ENCODE peak calls at places on chromosomes 5 and 9, in six cellular contexts. E is right lobe of liver, L is stomach, S is GM12878, G is Peyer's patch, O is A549. N is an unnamed sample.

GRCh38 chr9:116812231-116813028 is 125.3 kb downstream of the TRIM32 start:
- DNase-seq in E (no peak), L (no peak), S (no peak), G (no peak), O (no peak), N (no peak)

GRCh38 chr9:126295936-126296600 is 30.6 kb upstream of the MVB12B start:
- DNase-seq in E (no peak), L (no peak), S (no peak), G (no peak), O (no peak), N (no peak)

GRCh38 chr5:24850911-24851310 is 206.1 kb upstream of the CDH10 start:
- DNase-seq in E (no peak), L (no peak), S (no peak), G (no peak), O (no peak), N (no peak)

GRCh38 chr5:126189862-126190261 is 233.3 kb upstream of the GRAMD2B start:
- DNase-seq in E (no peak), L (no peak), S (no peak), G (no peak), O (no peak), N (no peak)

GRCh38 chr9:89750117-89750551 is 145.3 kb downstream of the GADD45G start:
- DNase-seq in E (no peak), L (no peak), S (no peak), G (no peak), O (no peak), N (peak)

GRCh38 chr5:111236995-111237394 is 12.8 kb downstream of the CAMK4 start:
- DNase-seq in E (no peak), L (no peak), S (no peak), G (no peak), O (no peak), N (no peak)

GRCh38 chr9:134213508-134214394 is 49.4 kb upstream of the RNU6ATAC start:
- DNase-seq in E (peak), L (no peak), S (no peak), G (no peak), O (no peak), N (peak)

GRCh38 chr9:27377811-27378345 is 80.9 kb upstream of the EQTN start:
- DNase-seq in E (no peak), L (no peak), S (peak), G (no peak), O (no peak), N (no peak)

GRCh38 chr5:43702815-43703214 is 99.8 kb downstream of the NNT start:
- DNase-seq in E (no peak), L (no peak), S (no peak), G (no peak), O (no peak), N (no peak)

GRCh38 chr9:109107402-109108240 is 12.1 kb downstream of the TMEM245 start:
- DNase-seq in E (no peak), L (no peak), S (no peak), G (no peak), O (peak), N (no peak)

GRCh38 chr9:73270967-73271722 is 119.5 kb downstream of the ANXA1 start:
- DNase-seq in E (no peak), L (no peak), S (no peak), G (no peak), O (peak), N (no peak)

GRCh38 chr9:118569151-118569550 is 800.1 kb downstream of the BRINP1 start:
- DNase-seq in E (no peak), L (no peak), S (no peak), G (no peak), O (no peak), N (no peak)

GRCh38 chr9:89843591-89843990 is 238.8 kb downstream of the GADD45G start:
- DNase-seq in E (no peak), L (no peak), S (no peak), G (no peak), O (no peak), N (no peak)

GRCh38 chr5:95969646-95970358 is 8.2 kb upstream of the ELL2 start:
- DNase-seq in E (no peak), L (no peak), S (no peak), G (no peak), O (no peak), N (no peak)

GRCh38 chr9:21831841-21832509 is 29.5 kb downstream of the MTAP start:
- DNase-seq in E (no peak), L (no peak), S (peak), G (no peak), O (peak), N (no peak)

GRCh38 chr5:66958984-66959641 is 237.5 kb downstream of the CD180 start:
- DNase-seq in E (peak), L (no peak), S (no peak), G (no peak), O (no peak), N (peak)

GRCh38 chr5:175868348-175868723 is 3.0 kb upstream of the CPLX2 start:
- DNase-seq in E (no peak), L (no peak), S (no peak), G (no peak), O (no peak), N (no peak)

GRCh38 chr9:124940521-124940893 is 376 bp downstream of the GOLGA1 start:
- DNase-seq in E (no peak), L (no peak), S (no peak), G (no peak), O (no peak), N (no peak)

GRCh38 chr5:55030220-55030619 is 6.2 kb downstream of the GZMK start:
- DNase-seq in E (no peak), L (no peak), S (no peak), G (no peak), O (no peak), N (no peak)

GRCh38 chr5:176590035-176590729 is 19.8 kb downstream of the GPRIN1 start:
- DNase-seq in E (no peak), L (no peak), S (no peak), G (no peak), O (no peak), N (no peak)

GRCh38 chr9:126885089-126885753 is 24.8 kb downstream of the ZBTB34 start:
- DNase-seq in E (no peak), L (no peak), S (no peak), G (no peak), O (no peak), N (no peak)

GRCh38 chr9:88523056-88523455 is 11.9 kb upstream of the NXNL2 start:
- DNase-seq in E (no peak), L (no peak), S (no peak), G (no peak), O (no peak), N (no peak)
- TF ChIP-seq POLR2A in E (no peak), L (no peak), S (no peak), G (no peak), O (no peak), N (no peak)

GRCh38 chr9:131237931-131238401 is 38.3 kb downstream of the FAM78A start:
- DNase-seq in E (no peak), L (peak), S (peak), G (peak), O (no peak), N (peak)
- TF ChIP-seq POLR2A in E (no peak), L (no peak), S (peak), G (no peak), O (no peak), N (no peak)

DNA sequence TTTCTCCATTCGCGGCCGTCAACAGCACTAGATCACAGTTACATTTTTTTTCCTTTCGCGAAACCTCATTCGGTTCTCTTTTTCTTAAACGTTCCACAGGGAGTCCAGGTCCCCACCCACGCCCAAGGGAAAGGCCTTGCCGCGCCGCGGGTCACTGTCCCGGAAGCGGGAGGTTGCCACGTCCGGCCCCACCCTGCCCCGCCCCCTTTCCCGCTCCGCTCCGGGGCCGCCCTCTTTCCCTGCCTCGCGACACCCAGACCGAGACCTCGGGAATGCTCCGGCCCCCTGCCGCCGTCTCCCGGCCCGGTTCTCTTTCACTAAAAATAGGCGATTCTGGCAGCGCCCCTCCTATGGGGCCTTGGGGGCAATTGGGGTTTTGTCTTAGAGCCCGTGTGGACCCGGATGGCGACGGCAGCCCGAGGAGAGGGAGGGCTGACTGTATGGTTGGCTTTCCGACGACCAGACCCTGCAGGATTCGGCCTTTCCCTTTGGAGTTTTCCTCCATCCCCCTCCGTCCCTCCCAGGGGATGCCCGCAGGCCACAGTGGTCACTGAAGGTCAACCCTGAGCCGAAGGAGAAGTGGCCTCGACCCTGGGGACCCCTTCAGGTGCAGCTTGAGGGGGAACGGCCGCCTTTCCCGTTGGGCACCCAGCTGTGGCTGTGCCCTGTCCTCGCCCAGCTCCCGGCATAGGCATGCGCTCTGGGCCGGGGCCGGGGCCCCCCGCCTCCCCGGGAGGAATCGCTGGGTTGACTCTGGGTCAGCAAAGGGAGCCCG is 2.8 kb upstream of the RACK1 start:
- DNase-seq in E (peak), L (peak), S (no peak), G (peak), O (peak), N (peak)
- TF ChIP-seq POLR2A in E (peak), L (no peak), S (peak), G (peak), O (peak), N (peak)

GRCh38 chr5:91126448-91126847 is 256.7 kb downstream of the ARRDC3 start:
- DNase-seq in E (no peak), L (no peak), S (no peak), G (no peak), O (no peak), N (no peak)

GRCh38 chr5:91125916-91126315 is 257.2 kb downstream of the ARRDC3 start:
- DNase-seq in E (no peak), L (no peak), S (no peak), G (no peak), O (no peak), N (no peak)

GRCh38 chr5:91127682-91128081 is 255.4 kb downstream of the ARRDC3 start:
- DNase-seq in E (no peak), L (no peak), S (no peak), G (no peak), O (no peak), N (no peak)

GRCh38 chr5:91128604-91129003 is 254.5 kb downstream of the ARRDC3 start:
- DNase-seq in E (no peak), L (no peak), S (no peak), G (no peak), O (no peak), N (no peak)

DNA sequence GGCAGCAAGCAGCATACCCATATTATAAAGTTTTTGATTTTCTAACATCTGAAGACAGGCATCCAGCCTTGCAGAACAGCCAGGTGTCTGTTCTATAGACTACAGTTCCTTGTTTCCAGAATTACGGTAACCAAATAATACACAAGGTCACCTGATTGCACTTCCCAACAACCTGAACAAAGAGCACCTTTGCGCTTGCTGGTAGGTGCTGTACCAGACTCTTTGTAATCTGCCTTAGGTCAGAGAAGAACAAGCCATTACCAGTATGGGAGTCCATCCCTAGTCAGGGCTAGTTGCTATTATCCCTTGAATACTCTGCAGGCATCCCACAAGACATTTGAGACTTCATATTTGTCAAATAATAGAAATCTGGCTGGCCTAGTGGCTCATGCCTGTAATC is 256.2 kb downstream of the ARRDC3 start:
- DNase-seq in E (no peak), L (no peak), S (no peak), G (no peak), O (no peak), N (no peak)
- TF ChIP-seq POLR2A in E (no peak), L (no peak), S (no peak), G (no peak), O (no peak), N (no peak)

GRCh38 chr5:107329850-107330249 is 340.9 kb downstream of the EFNA5 start:
- DNase-seq in E (no peak), L (no peak), S (no peak), G (no peak), O (no peak), N (no peak)

GRCh38 chr5:107330903-107331302 is 339.8 kb downstream of the EFNA5 start:
- DNase-seq in E (no peak), L (no peak), S (no peak), G (no peak), O (no peak), N (no peak)

GRCh38 chr5:107331882-107332281 is 338.9 kb downstream of the EFNA5 start:
- DNase-seq in E (no peak), L (no peak), S (no peak), G (no peak), O (no peak), N (no peak)

GRCh38 chr5:107337281-107337680 is 333.5 kb downstream of the EFNA5 start:
- DNase-seq in E (no peak), L (no peak), S (no peak), G (no peak), O (no peak), N (no peak)

DNA sequence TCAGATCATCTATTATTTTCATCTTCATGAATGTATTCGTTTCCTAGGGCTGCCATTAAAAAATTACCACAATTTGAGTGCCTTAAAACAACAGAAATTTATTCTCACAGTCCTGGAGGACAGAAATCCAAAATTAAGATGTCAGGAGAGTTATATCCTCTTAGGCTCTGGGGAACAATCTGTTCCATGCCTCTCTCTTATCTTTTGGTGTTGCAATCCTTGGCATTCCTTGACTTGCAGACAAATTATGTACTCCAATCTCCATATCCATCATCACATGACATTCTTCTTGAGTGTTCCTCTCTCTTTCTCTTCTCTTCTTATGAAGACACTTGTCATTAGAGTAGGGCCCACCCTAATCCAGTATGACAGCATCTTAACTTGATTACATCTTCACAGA is 339.4 kb downstream of the EFNA5 start:
- DNase-seq in E (no peak), L (no peak), S (no peak), G (no peak), O (no peak), N (no peak)
- TF ChIP-seq POLR2A in E (no peak), L (no peak), S (no peak), G (no peak), O (no peak), N (no peak)

GRCh38 chr5:149466457-149466972 is 84.7 kb downstream of the CSNK1A1 start:
- DNase-seq in E (no peak), L (no peak), S (no peak), G (peak), O (peak), N (no peak)
- TF ChIP-seq POLR2A in E (no peak), L (no peak), S (no peak), G (peak), O (no peak), N (no peak)

GRCh38 chr5:140302786-140303639 is at the start of gene PFDN1:
- DNase-seq in E (peak), L (peak), S (peak), G (peak), O (peak), N (peak)
- TF ChIP-seq POLR2A in E (no peak), L (no peak), S (peak), G (peak), O (peak), N (peak)

DNA sequence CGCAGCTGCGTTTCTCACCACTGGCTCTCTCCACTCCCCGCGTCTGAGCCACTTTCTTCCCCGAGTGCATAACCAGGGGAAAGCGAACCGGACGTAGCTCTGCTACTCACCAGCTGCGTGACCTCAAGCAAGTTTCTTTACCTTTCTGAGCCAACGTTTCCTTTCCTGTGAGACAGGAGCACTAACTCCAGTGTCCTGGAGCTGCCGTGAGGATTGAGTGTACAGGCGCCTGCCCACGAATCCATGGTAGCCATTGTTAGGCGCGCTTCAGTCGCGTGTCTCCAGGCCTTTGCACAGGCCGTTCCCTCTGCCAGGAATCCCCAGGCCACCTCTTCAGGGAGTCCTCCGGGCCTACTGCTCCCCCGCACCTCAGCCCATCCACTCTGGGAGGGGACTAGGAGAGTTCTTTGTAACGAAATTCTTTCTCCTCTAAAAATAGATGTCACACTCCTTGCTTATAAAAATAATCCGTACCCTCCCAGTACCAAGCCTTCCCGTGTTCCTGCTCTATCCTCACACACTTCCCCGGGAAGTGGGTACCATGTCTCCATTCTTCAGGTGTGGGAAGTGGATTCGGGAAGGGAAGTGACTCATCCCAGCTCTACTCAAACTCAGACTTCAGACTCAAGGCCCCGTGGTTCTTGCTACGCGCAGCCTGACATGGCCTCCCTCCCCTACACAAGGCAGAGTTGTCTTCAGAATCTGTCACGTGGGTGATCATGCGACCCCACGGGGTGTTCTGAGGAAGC is 16.2 kb upstream of the CRB2 start:
- DNase-seq in E (no peak), L (no peak), S (peak), G (no peak), O (no peak), N (no peak)
- TF ChIP-seq POLR2A in E (no peak), L (no peak), S (peak), G (no peak), O (no peak), N (no peak)

N was measured in ovary.